ENCODE peak calls at places on chromosomes 12 and 14, in five cellular contexts. U is mesendoderm, J is neuronal stem cell, N is mesenchymal stem cell, Y is IMR-90. R is an unnamed sample.
A peak's percentile ranks its signal among the peaks of the same experiment; 100 is the strongest.

GRCh38 chr14:21781543-21781942 is 107.9 kb upstream of the OR4E1 start:
- DNase-seq in U (no peak), J (no peak), N (no peak), Y (no peak), R (no peak)

GRCh38 chr12:129938089-129938488 is 34.3 kb upstream of the TMEM132D start:
- DNase-seq in U (no peak), J (no peak), N (no peak), Y (no peak), R (no peak)

GRCh38 chr14:36284971-36285595 is 35.4 kb downstream of the MBIP start:
- DNase-seq in U (no peak), J (no peak), N (no peak), Y (no peak), R (no peak)

GRCh38 chr12:108240027-108240785 is 98.9 kb downstream of the CMKLR1 start:
- DNase-seq in U (peak; percentile 63), J (no peak), N (no peak), Y (no peak), R (peak; percentile 87)

GRCh38 chr12:56687225-56688128 is 607 bp downstream of the PTGES3 start:
- DNase-seq in U (no peak), J (no peak), N (peak; percentile 62), Y (no peak), R (peak; percentile 28)

GRCh38 chr14:23951590-23952143 is 1.9 kb upstream of the DHRS4 start:
- DNase-seq in U (peak; percentile 32), J (no peak), N (no peak), Y (no peak), R (peak; percentile 72)

GRCh38 chr12:98354520-98354919 is 160.9 kb upstream of the TMPO start:
- DNase-seq in U (no peak), J (no peak), N (no peak), Y (no peak), R (no peak)

GRCh38 chr14:75885829-75886228 is 96.0 kb downstream of the TGFB3 start:
- DNase-seq in U (no peak), J (no peak), N (peak; percentile 65), Y (peak; percentile 64), R (no peak)

GRCh38 chr12:65156366-65156831 is 13.0 kb upstream of the LEMD3 start:
- DNase-seq in U (no peak), J (no peak), N (no peak), Y (peak; percentile 5), R (no peak)

GRCh38 chr12:108955225-108955835 is 65.5 kb downstream of the SVOP start:
- DNase-seq in U (no peak), J (no peak), N (peak; percentile 37), Y (no peak), R (no peak)

GRCh38 chr12:124852911-124853441 is 10.7 kb downstream of the SCARB1 start:
- DNase-seq in U (no peak), J (no peak), N (no peak), Y (no peak), R (no peak)

GRCh38 chr14:100383727-100384158 is 60.6 kb downstream of the SLC25A47 start:
- DNase-seq in U (peak; percentile 79), J (peak; percentile 78), N (peak; percentile 74), Y (peak; percentile 55), R (peak; percentile 83)

GRCh38 chr12:59322473-59322872 is 273.4 kb upstream of the SLC16A7 start:
- DNase-seq in U (no peak), J (no peak), N (no peak), Y (no peak), R (peak; percentile 57)

GRCh38 chr12:50283924-50284236 is 560 bp upstream of the LIMA1 start:
- DNase-seq in U (no peak), J (no peak), N (no peak), Y (no peak), R (no peak)

GRCh38 chr14:90509403-90509802 is 112.6 kb downstream of the CALM1 start:
- DNase-seq in U (no peak), J (no peak), N (no peak), Y (no peak), R (no peak)
- H2AK5ac ChIP-seq in U (no peak overlapping the region), J (no peak overlapping the region), N (no peak overlapping the region), Y (no peak overlapping the region), R (no peak overlapping the region)

GRCh38 chr14:68958553-68958952 is 20.5 kb downstream of the ACTN1 start:
- DNase-seq in U (no peak), J (no peak), N (peak; percentile 71), Y (peak; percentile 38), R (no peak)
- H3K4me1 ChIP-seq in U (peaks cover 6% of the 10 kb centered on the region), J (peaks cover 15% of the 10 kb centered on the region), N (peaks cover 55% of the 10 kb centered on the region), Y (peaks cover 60% of the 10 kb centered on the region), R (peaks cover 4% of the 10 kb centered on the region)

DNA sequence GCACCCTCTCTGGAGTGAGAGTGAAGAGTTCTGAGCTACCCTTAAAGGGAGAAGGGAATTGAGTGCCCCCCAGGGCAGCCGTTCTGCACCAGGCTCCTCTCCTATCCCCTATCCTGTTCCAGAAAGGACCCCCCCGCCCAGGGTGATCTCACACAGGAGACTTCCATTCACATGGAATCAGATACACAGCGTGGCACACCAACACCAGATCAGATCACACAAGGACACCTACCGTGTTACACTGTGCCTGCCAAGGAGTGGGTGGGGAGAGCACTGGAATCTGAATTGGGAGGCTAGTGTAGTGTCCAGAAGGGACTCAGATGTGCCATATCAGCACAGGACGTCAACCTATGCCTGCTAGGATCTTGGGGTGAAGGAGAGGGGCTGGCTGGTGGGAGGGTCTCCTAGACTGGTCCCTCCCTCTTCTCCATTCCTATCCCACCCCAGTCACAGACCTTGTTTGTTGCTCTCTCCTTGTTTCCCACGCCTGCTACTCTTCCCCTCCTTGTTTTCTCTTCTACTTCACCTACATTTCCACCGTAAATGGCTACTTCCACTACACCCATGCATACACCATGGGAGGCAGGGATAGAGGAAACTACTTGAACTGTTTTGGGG is 2.3 kb downstream of the PTMS start:
- DNase-seq in U (no peak), J (no peak), N (peak; percentile 15), Y (peak; percentile 33), R (no peak)
- H2AK5ac ChIP-seq in U (peak overlapping the region; percentile 79), J (peak overlapping the region; percentile 16), N (peak overlapping the region; percentile 44), Y (peak overlapping the region; percentile 78), R (no peak overlapping the region)

GRCh38 chr12:27008070-27008469 is 6.1 kb downstream of the TM7SF3 start:
- DNase-seq in U (no peak), J (no peak), N (no peak), Y (no peak), R (no peak)
- H3K4me1 ChIP-seq in U (no peaks in the 10 kb centered on the region), J (peaks cover 4% of the 10 kb centered on the region), N (peaks cover 1% of the 10 kb centered on the region), Y (no peaks in the 10 kb centered on the region), R (peaks cover 2% of the 10 kb centered on the region)